ENCODE peak calls at places on chromosomes 13 and 19, in five cellular contexts. One of them, this sample, is unnamed. For H3K27me3, the result is how much of the 10 kb centered on the place peaks cover.

GRCh38 chr13:46071590-46072249 is 19.2 kb upstream of the ZC3H13 start:
- ATAC-seq in HepG2: peak
- ATAC-seq in K562: peak
- ATAC-seq in GM12878: peak
- ATAC-seq in upper lobe of left lung: no peak
- ATAC-seq in this sample: no peak

GRCh38 chr19:41945135-41945766 is 13.9 kb downstream of the RABAC1 start:
- ATAC-seq in HepG2: no peak
- ATAC-seq in K562: no peak
- ATAC-seq in GM12878: peak
- ATAC-seq in upper lobe of left lung: peak
- ATAC-seq in this sample: no peak

GRCh38 chr13:81171065-81171647 is 830.2 kb upstream of the SPRY2 start:
- ATAC-seq in HepG2: peak
- ATAC-seq in K562: no peak
- ATAC-seq in GM12878: peak
- ATAC-seq in upper lobe of left lung: no peak
- ATAC-seq in this sample: no peak

GRCh38 chr13:46012404-46012803 is 40.1 kb downstream of the ZC3H13 start:
- ATAC-seq in HepG2: no peak
- ATAC-seq in K562: no peak
- ATAC-seq in GM12878: no peak
- ATAC-seq in upper lobe of left lung: no peak
- ATAC-seq in this sample: no peak

GRCh38 chr19:47026156-47026555 is 6.5 kb downstream of the NPAS1 start:
- ATAC-seq in HepG2: no peak
- ATAC-seq in K562: no peak
- ATAC-seq in GM12878: no peak
- ATAC-seq in upper lobe of left lung: no peak
- ATAC-seq in this sample: no peak

GRCh38 chr19:41479757-41480191 is 36.8 kb downstream of the ERICH4 start:
- ATAC-seq in HepG2: no peak
- ATAC-seq in K562: peak
- ATAC-seq in GM12878: no peak
- ATAC-seq in upper lobe of left lung: peak
- ATAC-seq in this sample: peak

GRCh38 chr13:82947121-82948077 is 934.9 kb downstream of the SLITRK1 start:
- ATAC-seq in HepG2: no peak
- ATAC-seq in K562: no peak
- ATAC-seq in GM12878: no peak
- ATAC-seq in upper lobe of left lung: no peak
- ATAC-seq in this sample: no peak

GRCh38 chr13:40626977-40627376 is 39.5 kb downstream of the FOXO1 start:
- ATAC-seq in HepG2: peak
- ATAC-seq in K562: no peak
- ATAC-seq in GM12878: no peak
- ATAC-seq in upper lobe of left lung: no peak
- ATAC-seq in this sample: no peak

GRCh38 chr19:49475191-49475932 is 1.3 kb downstream of the FLT3LG start:
- ATAC-seq in HepG2: no peak
- ATAC-seq in K562: no peak
- ATAC-seq in GM12878: no peak
- ATAC-seq in upper lobe of left lung: no peak
- ATAC-seq in this sample: no peak

GRCh38 chr13:85541476-85541875 is 257.7 kb downstream of the SLITRK6 start:
- ATAC-seq in HepG2: no peak
- ATAC-seq in K562: no peak
- ATAC-seq in GM12878: no peak
- ATAC-seq in upper lobe of left lung: no peak
- ATAC-seq in this sample: no peak

GRCh38 chr13:26230703-26231102 is 8.6 kb upstream of the RNF6 start:
- ATAC-seq in HepG2: no peak
- ATAC-seq in K562: no peak
- ATAC-seq in GM12878: no peak
- ATAC-seq in upper lobe of left lung: no peak
- ATAC-seq in this sample: no peak

GRCh38 chr13:102002271-102002670 is 399.6 kb downstream of the FGF14 start:
- ATAC-seq in HepG2: no peak
- ATAC-seq in K562: no peak
- ATAC-seq in GM12878: no peak
- ATAC-seq in upper lobe of left lung: no peak
- ATAC-seq in this sample: no peak

GRCh38 chr13:29961036-29961685 is 110.7 kb upstream of the UBL3 start:
- ATAC-seq in HepG2: peak
- ATAC-seq in K562: no peak
- ATAC-seq in GM12878: no peak
- ATAC-seq in upper lobe of left lung: no peak
- ATAC-seq in this sample: no peak

GRCh38 chr13:37392389-37392788 is 206.2 kb downstream of the POSTN start:
- ATAC-seq in HepG2: no peak
- ATAC-seq in K562: no peak
- ATAC-seq in GM12878: no peak
- ATAC-seq in upper lobe of left lung: no peak
- ATAC-seq in this sample: no peak

GRCh38 chr19:882871-883497 is 10.0 kb downstream of the MED16 start:
- ATAC-seq in HepG2: no peak
- ATAC-seq in K562: no peak
- ATAC-seq in GM12878: no peak
- ATAC-seq in upper lobe of left lung: no peak
- ATAC-seq in this sample: no peak

GRCh38 chr13:66180806-66181205 is 1049.3 kb downstream of the PCDH9 start:
- ATAC-seq in HepG2: no peak
- ATAC-seq in K562: no peak
- ATAC-seq in GM12878: no peak
- ATAC-seq in upper lobe of left lung: no peak
- ATAC-seq in this sample: no peak

GRCh38 chr19:38692458-38693379 is 45.3 kb downstream of the ACTN4 start:
- ATAC-seq in HepG2: peak
- ATAC-seq in K562: no peak
- ATAC-seq in GM12878: no peak
- ATAC-seq in upper lobe of left lung: no peak
- ATAC-seq in this sample: peak

GRCh38 chr13:94236876-94237275 is 242.6 kb downstream of the DCT start:
- ATAC-seq in HepG2: no peak
- ATAC-seq in K562: no peak
- ATAC-seq in GM12878: no peak
- ATAC-seq in upper lobe of left lung: no peak
- ATAC-seq in this sample: no peak

GRCh38 chr19:55082023-55082851 is 6.6 kb downstream of the EPS8L1 start:
- ATAC-seq in HepG2: no peak
- ATAC-seq in K562: no peak
- ATAC-seq in GM12878: no peak
- ATAC-seq in upper lobe of left lung: peak
- ATAC-seq in this sample: no peak

GRCh38 chr13:48235100-48235813 is 2.3 kb downstream of the ITM2B start:
- ATAC-seq in HepG2: no peak
- ATAC-seq in K562: no peak
- ATAC-seq in GM12878: peak
- ATAC-seq in upper lobe of left lung: peak
- ATAC-seq in this sample: no peak

GRCh38 chr13:45807520-45808099 is 43.9 kb downstream of the SIAH3 start:
- ATAC-seq in HepG2: peak
- ATAC-seq in K562: peak
- ATAC-seq in GM12878: peak
- ATAC-seq in upper lobe of left lung: peak
- ATAC-seq in this sample: no peak

GRCh38 chr13:75076476-75076875 is 405.5 kb downstream of the TBC1D4 start:
- ATAC-seq in HepG2: no peak
- ATAC-seq in K562: no peak
- ATAC-seq in GM12878: no peak
- ATAC-seq in upper lobe of left lung: no peak
- ATAC-seq in this sample: no peak

GRCh38 chr13:75073791-75074190 is 408.2 kb downstream of the TBC1D4 start:
- ATAC-seq in HepG2: no peak
- ATAC-seq in K562: no peak
- ATAC-seq in GM12878: no peak
- ATAC-seq in upper lobe of left lung: no peak
- ATAC-seq in this sample: no peak

GRCh38 chr13:75072368-75072767 is 409.6 kb downstream of the TBC1D4 start:
- ATAC-seq in HepG2: no peak
- ATAC-seq in K562: no peak
- ATAC-seq in GM12878: no peak
- ATAC-seq in upper lobe of left lung: no peak
- ATAC-seq in this sample: no peak
- TF ChIP-seq EP300 in HepG2: no peak
- TF ChIP-seq EP300 in K562: no peak
- TF ChIP-seq EP300 in GM12878: no peak
- TF ChIP-seq EP300 in upper lobe of left lung: no peak
- TF ChIP-seq EP300 in this sample: no peak

DNA sequence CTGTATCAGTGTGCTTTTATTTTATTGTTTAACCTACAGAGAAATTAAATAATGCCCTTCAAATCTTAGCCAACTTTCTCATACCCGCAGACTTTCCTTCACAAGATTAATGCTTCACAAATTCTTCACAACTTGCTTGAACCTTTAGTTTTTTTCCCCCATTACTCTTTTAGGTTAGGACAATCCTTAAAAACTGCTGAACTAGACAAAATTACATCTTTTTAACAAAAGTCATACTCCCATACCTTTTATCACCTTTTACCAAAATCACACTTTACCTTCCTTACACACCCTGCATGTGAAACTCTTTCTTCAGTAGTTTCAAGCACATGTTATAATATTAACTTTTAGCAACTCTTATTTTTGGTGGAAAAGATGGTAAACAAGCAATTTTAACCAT is 58.5 kb downstream of the SCGB2B2 start:
- ATAC-seq in HepG2: no peak
- ATAC-seq in K562: no peak
- ATAC-seq in GM12878: no peak
- ATAC-seq in upper lobe of left lung: no peak
- ATAC-seq in this sample: no peak
- TF ChIP-seq CTCF in HepG2: no peak
- TF ChIP-seq CTCF in K562: no peak
- TF ChIP-seq CTCF in GM12878: no peak
- TF ChIP-seq CTCF in upper lobe of left lung: no peak
- TF ChIP-seq CTCF in this sample: no peak

GRCh38 chr19:33346665-33347064 is 26.8 kb upstream of the CEBPG start:
- ATAC-seq in HepG2: no peak
- ATAC-seq in K562: no peak
- ATAC-seq in GM12878: no peak
- ATAC-seq in upper lobe of left lung: no peak
- ATAC-seq in this sample: no peak

GRCh38 chr19:33345163-33345562 is 28.3 kb upstream of the CEBPG start:
- ATAC-seq in HepG2: no peak
- ATAC-seq in K562: no peak
- ATAC-seq in GM12878: no peak
- ATAC-seq in upper lobe of left lung: no peak
- ATAC-seq in this sample: no peak

GRCh38 chr19:33348301-33349010 is 25.1 kb upstream of the CEBPG start:
- ATAC-seq in HepG2: peak
- ATAC-seq in K562: peak
- ATAC-seq in GM12878: no peak
- ATAC-seq in upper lobe of left lung: peak
- ATAC-seq in this sample: no peak

GRCh38 chr19:33349319-33350289 is 23.9 kb upstream of the CEBPG start:
- ATAC-seq in HepG2: peak
- ATAC-seq in K562: no peak
- ATAC-seq in GM12878: no peak
- ATAC-seq in upper lobe of left lung: no peak
- ATAC-seq in this sample: no peak

DNA sequence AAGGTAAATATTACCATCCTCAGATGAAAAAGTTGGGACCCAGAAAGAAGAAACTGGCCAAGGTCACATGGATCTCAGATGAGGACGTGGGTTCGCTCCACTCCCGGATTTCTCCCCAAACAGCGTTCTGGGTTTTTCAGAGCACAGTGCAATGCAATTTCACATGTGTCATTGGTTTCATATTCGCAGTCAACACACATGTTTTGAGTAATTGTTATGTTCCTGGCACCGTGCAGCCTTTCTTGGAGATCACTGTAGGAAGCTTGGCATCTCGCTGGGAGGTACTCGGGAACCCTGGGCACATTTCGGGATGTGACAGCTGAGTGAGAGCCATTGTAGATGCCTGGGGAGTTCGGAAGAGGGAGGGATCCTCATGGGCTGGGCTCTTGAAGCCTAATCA is 26.2 kb upstream of the CEBPG start:
- ATAC-seq in HepG2: no peak
- ATAC-seq in K562: no peak
- ATAC-seq in GM12878: no peak
- ATAC-seq in upper lobe of left lung: no peak
- ATAC-seq in this sample: no peak
- H3K27me3 ChIP-seq in HepG2: under half
- H3K27me3 ChIP-seq in K562: under half
- H3K27me3 ChIP-seq in GM12878: under half
- H3K27me3 ChIP-seq in upper lobe of left lung: under half
- H3K27me3 ChIP-seq in this sample: under half

GRCh38 chr13:110388141-110388943 is 81.3 kb downstream of the COL4A2 start:
- ATAC-seq in HepG2: no peak
- ATAC-seq in K562: no peak
- ATAC-seq in GM12878: peak
- ATAC-seq in upper lobe of left lung: peak
- ATAC-seq in this sample: peak
- TF ChIP-seq EP300 in HepG2: no peak
- TF ChIP-seq EP300 in K562: no peak
- TF ChIP-seq EP300 in GM12878: no peak
- TF ChIP-seq EP300 in upper lobe of left lung: peak
- TF ChIP-seq EP300 in this sample: peak

DNA sequence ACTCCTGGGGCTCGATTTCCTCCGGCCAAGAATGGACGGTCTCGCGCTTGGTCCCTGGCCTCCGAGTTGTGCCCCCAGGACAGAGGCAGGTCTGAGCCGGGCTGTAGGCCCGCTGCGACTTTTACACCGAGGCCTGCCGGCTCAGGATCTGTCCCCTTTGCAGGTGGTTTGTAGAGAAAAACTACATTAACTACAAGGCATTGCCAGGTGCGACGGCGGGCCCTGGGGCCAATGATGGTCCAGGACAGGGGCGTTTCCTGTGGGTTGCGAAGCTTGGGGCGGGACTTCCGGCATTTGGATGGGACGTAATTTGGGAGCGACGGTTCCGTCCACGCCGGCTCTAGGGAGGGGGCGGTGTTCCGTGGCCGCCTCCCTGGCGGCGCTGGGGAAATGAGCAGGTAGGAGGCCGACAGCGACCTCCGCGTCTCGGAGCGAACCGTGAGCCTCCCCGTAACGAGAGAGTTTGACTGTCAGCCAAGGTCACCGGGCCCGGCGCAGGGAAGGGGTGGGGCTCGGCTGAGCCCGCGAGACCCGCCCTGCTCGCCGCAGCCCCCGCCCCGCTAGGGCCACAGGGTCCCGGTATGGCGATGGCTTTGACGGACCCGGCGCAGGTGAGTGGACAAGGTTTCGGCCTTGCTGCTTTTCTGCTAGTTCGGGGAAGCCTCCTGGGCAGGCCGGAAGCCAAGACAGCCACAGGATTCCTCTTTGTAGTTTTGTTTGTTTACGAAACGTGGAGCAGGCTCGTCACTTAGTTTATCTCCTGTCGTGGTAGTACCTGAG is at the start of gene ZNF805:
- ATAC-seq in HepG2: peak
- ATAC-seq in K562: peak
- ATAC-seq in GM12878: peak
- ATAC-seq in upper lobe of left lung: peak
- ATAC-seq in this sample: peak
- TF ChIP-seq CTCF in HepG2: peak
- TF ChIP-seq CTCF in K562: peak
- TF ChIP-seq CTCF in GM12878: no peak
- TF ChIP-seq CTCF in upper lobe of left lung: peak
- TF ChIP-seq CTCF in this sample: peak

GRCh38 chr19:44731081-44731480 is 17.4 kb upstream of the BCL3 start:
- ATAC-seq in HepG2: no peak
- ATAC-seq in K562: no peak
- ATAC-seq in GM12878: no peak
- ATAC-seq in upper lobe of left lung: no peak
- ATAC-seq in this sample: no peak
- H3K27me3 ChIP-seq in HepG2: under half
- H3K27me3 ChIP-seq in K562: under half
- H3K27me3 ChIP-seq in GM12878: under half
- H3K27me3 ChIP-seq in upper lobe of left lung: under half
- H3K27me3 ChIP-seq in this sample: under half

GRCh38 chr13:21033224-21033855 is 28.0 kb downstream of the LATS2 start:
- ATAC-seq in HepG2: no peak
- ATAC-seq in K562: no peak
- ATAC-seq in GM12878: peak
- ATAC-seq in upper lobe of left lung: peak
- ATAC-seq in this sample: peak
- TF ChIP-seq EP300 in HepG2: no peak
- TF ChIP-seq EP300 in K562: no peak
- TF ChIP-seq EP300 in GM12878: no peak
- TF ChIP-seq EP300 in upper lobe of left lung: peak
- TF ChIP-seq EP300 in this sample: peak